ENCODE peak calls at places on chromosomes 12 and 14, in nine cellular contexts. One of them, this sample, is unnamed.

GRCh38 chr12:13097526-13097925 is 5.9 kb downstream of the GSG1 start:
- DNase-seq in HS-5: no peak
- DNase-seq in C1 segment of cervical spinal cord: no peak
- DNase-seq in activated CD4-positive, alpha-beta T cell treated with anti-CD3 and anti-CD28 coated beads for 36 hours: no peak
- DNase-seq in ACHN: peak
- DNase-seq in M059J: no peak
- DNase-seq in stimulated activated CD4-positive, alpha-beta T cell treated with anti-CD3 and anti-CD28 coated beads, Interleukin-1b, Interleukin-23, amount 100 ng/mL, for 24 hours: no peak
- DNase-seq in fibroblast of mammary gland: peak
- DNase-seq in activated T-cell treated with anti-CD3 and anti-CD28 coated beads for 1 hour: no peak
- DNase-seq in this sample: no peak

GRCh38 chr14:22225526-22226133 is 363.4 kb downstream of the DAD1 start:
- DNase-seq in M059J: no peak
- DNase-seq in activated T-cell treated with anti-CD3 and anti-CD28 coated beads for 1 hour: no peak
- DNase-seq in activated CD4-positive, alpha-beta T cell treated with anti-CD3 and anti-CD28 coated beads for 36 hours: no peak
- DNase-seq in HS-5: peak
- DNase-seq in stimulated activated CD4-positive, alpha-beta T cell treated with anti-CD3 and anti-CD28 coated beads, Interleukin-1b, Interleukin-23, amount 100 ng/mL, for 24 hours: no peak
- DNase-seq in fibroblast of mammary gland: no peak
- DNase-seq in C1 segment of cervical spinal cord: no peak
- DNase-seq in ACHN: no peak
- DNase-seq in this sample: peak

GRCh38 chr12:92025462-92026207 is 120.0 kb downstream of the BTG1 start:
- DNase-seq in fibroblast of mammary gland: no peak
- DNase-seq in ACHN: no peak
- DNase-seq in M059J: no peak
- DNase-seq in C1 segment of cervical spinal cord: no peak
- DNase-seq in stimulated activated CD4-positive, alpha-beta T cell treated with anti-CD3 and anti-CD28 coated beads, Interleukin-1b, Interleukin-23, amount 100 ng/mL, for 24 hours: no peak
- DNase-seq in activated CD4-positive, alpha-beta T cell treated with anti-CD3 and anti-CD28 coated beads for 36 hours: no peak
- DNase-seq in activated T-cell treated with anti-CD3 and anti-CD28 coated beads for 1 hour: no peak
- DNase-seq in HS-5: no peak
- DNase-seq in this sample: no peak

GRCh38 chr12:113161415-113162016 is 12.0 kb downstream of the CFAP73 start:
- DNase-seq in activated T-cell treated with anti-CD3 and anti-CD28 coated beads for 1 hour: no peak
- DNase-seq in stimulated activated CD4-positive, alpha-beta T cell treated with anti-CD3 and anti-CD28 coated beads, Interleukin-1b, Interleukin-23, amount 100 ng/mL, for 24 hours: no peak
- DNase-seq in M059J: no peak
- DNase-seq in fibroblast of mammary gland: no peak
- DNase-seq in ACHN: peak
- DNase-seq in activated CD4-positive, alpha-beta T cell treated with anti-CD3 and anti-CD28 coated beads for 36 hours: peak
- DNase-seq in HS-5: no peak
- DNase-seq in C1 segment of cervical spinal cord: no peak
- DNase-seq in this sample: no peak

GRCh38 chr14:69685217-69685616 is 73.8 kb downstream of the SUSD6 start:
- DNase-seq in C1 segment of cervical spinal cord: no peak
- DNase-seq in fibroblast of mammary gland: peak
- DNase-seq in ACHN: peak
- DNase-seq in M059J: peak
- DNase-seq in stimulated activated CD4-positive, alpha-beta T cell treated with anti-CD3 and anti-CD28 coated beads, Interleukin-1b, Interleukin-23, amount 100 ng/mL, for 24 hours: peak
- DNase-seq in activated CD4-positive, alpha-beta T cell treated with anti-CD3 and anti-CD28 coated beads for 36 hours: peak
- DNase-seq in HS-5: no peak
- DNase-seq in activated T-cell treated with anti-CD3 and anti-CD28 coated beads for 1 hour: no peak
- DNase-seq in this sample: no peak

GRCh38 chr14:49427117-49427516 is 159.1 kb downstream of the RPS29 start:
- DNase-seq in HS-5: no peak
- DNase-seq in C1 segment of cervical spinal cord: no peak
- DNase-seq in ACHN: no peak
- DNase-seq in fibroblast of mammary gland: no peak
- DNase-seq in activated CD4-positive, alpha-beta T cell treated with anti-CD3 and anti-CD28 coated beads for 36 hours: no peak
- DNase-seq in activated T-cell treated with anti-CD3 and anti-CD28 coated beads for 1 hour: no peak
- DNase-seq in M059J: no peak
- DNase-seq in stimulated activated CD4-positive, alpha-beta T cell treated with anti-CD3 and anti-CD28 coated beads, Interleukin-1b, Interleukin-23, amount 100 ng/mL, for 24 hours: no peak
- DNase-seq in this sample: no peak

GRCh38 chr14:99221445-99221844 is 50.6 kb downstream of the BCL11B start:
- DNase-seq in ACHN: no peak
- DNase-seq in activated T-cell treated with anti-CD3 and anti-CD28 coated beads for 1 hour: no peak
- DNase-seq in HS-5: no peak
- DNase-seq in C1 segment of cervical spinal cord: no peak
- DNase-seq in stimulated activated CD4-positive, alpha-beta T cell treated with anti-CD3 and anti-CD28 coated beads, Interleukin-1b, Interleukin-23, amount 100 ng/mL, for 24 hours: no peak
- DNase-seq in M059J: no peak
- DNase-seq in activated CD4-positive, alpha-beta T cell treated with anti-CD3 and anti-CD28 coated beads for 36 hours: no peak
- DNase-seq in fibroblast of mammary gland: no peak
- DNase-seq in this sample: no peak

GRCh38 chr14:22466520-22466919 is 122.5 kb downstream of the DAD1 start:
- DNase-seq in HS-5: peak
- DNase-seq in stimulated activated CD4-positive, alpha-beta T cell treated with anti-CD3 and anti-CD28 coated beads, Interleukin-1b, Interleukin-23, amount 100 ng/mL, for 24 hours: no peak
- DNase-seq in activated CD4-positive, alpha-beta T cell treated with anti-CD3 and anti-CD28 coated beads for 36 hours: no peak
- DNase-seq in C1 segment of cervical spinal cord: no peak
- DNase-seq in M059J: peak
- DNase-seq in activated T-cell treated with anti-CD3 and anti-CD28 coated beads for 1 hour: no peak
- DNase-seq in ACHN: no peak
- DNase-seq in fibroblast of mammary gland: peak
- DNase-seq in this sample: peak

GRCh38 chr14:88251650-88252049 is 71.4 kb downstream of the KCNK10 start:
- DNase-seq in stimulated activated CD4-positive, alpha-beta T cell treated with anti-CD3 and anti-CD28 coated beads, Interleukin-1b, Interleukin-23, amount 100 ng/mL, for 24 hours: no peak
- DNase-seq in activated CD4-positive, alpha-beta T cell treated with anti-CD3 and anti-CD28 coated beads for 36 hours: no peak
- DNase-seq in C1 segment of cervical spinal cord: no peak
- DNase-seq in ACHN: no peak
- DNase-seq in M059J: no peak
- DNase-seq in fibroblast of mammary gland: no peak
- DNase-seq in activated T-cell treated with anti-CD3 and anti-CD28 coated beads for 1 hour: no peak
- DNase-seq in HS-5: no peak
- DNase-seq in this sample: no peak

GRCh38 chr14:52918486-52918885 is 32.4 kb downstream of the FERMT2 start:
- DNase-seq in stimulated activated CD4-positive, alpha-beta T cell treated with anti-CD3 and anti-CD28 coated beads, Interleukin-1b, Interleukin-23, amount 100 ng/mL, for 24 hours: no peak
- DNase-seq in M059J: peak
- DNase-seq in activated CD4-positive, alpha-beta T cell treated with anti-CD3 and anti-CD28 coated beads for 36 hours: peak
- DNase-seq in fibroblast of mammary gland: peak
- DNase-seq in ACHN: peak
- DNase-seq in activated T-cell treated with anti-CD3 and anti-CD28 coated beads for 1 hour: no peak
- DNase-seq in C1 segment of cervical spinal cord: no peak
- DNase-seq in HS-5: peak
- DNase-seq in this sample: peak

GRCh38 chr14:75201087-75201486 is 24.7 kb upstream of the TMED10 start:
- DNase-seq in HS-5: no peak
- DNase-seq in stimulated activated CD4-positive, alpha-beta T cell treated with anti-CD3 and anti-CD28 coated beads, Interleukin-1b, Interleukin-23, amount 100 ng/mL, for 24 hours: no peak
- DNase-seq in fibroblast of mammary gland: no peak
- DNase-seq in M059J: no peak
- DNase-seq in C1 segment of cervical spinal cord: no peak
- DNase-seq in ACHN: no peak
- DNase-seq in activated T-cell treated with anti-CD3 and anti-CD28 coated beads for 1 hour: no peak
- DNase-seq in activated CD4-positive, alpha-beta T cell treated with anti-CD3 and anti-CD28 coated beads for 36 hours: no peak
- DNase-seq in this sample: no peak

GRCh38 chr14:54738009-54738408 is 164.6 kb downstream of the GCH1 start:
- DNase-seq in fibroblast of mammary gland: no peak
- DNase-seq in activated CD4-positive, alpha-beta T cell treated with anti-CD3 and anti-CD28 coated beads for 36 hours: no peak
- DNase-seq in stimulated activated CD4-positive, alpha-beta T cell treated with anti-CD3 and anti-CD28 coated beads, Interleukin-1b, Interleukin-23, amount 100 ng/mL, for 24 hours: no peak
- DNase-seq in activated T-cell treated with anti-CD3 and anti-CD28 coated beads for 1 hour: no peak
- DNase-seq in HS-5: no peak
- DNase-seq in M059J: peak
- DNase-seq in C1 segment of cervical spinal cord: peak
- DNase-seq in ACHN: no peak
- DNase-seq in this sample: no peak

GRCh38 chr12:49043241-49043640 is 17.4 kb downstream of the KMT2D start:
- DNase-seq in activated T-cell treated with anti-CD3 and anti-CD28 coated beads for 1 hour: no peak
- DNase-seq in activated CD4-positive, alpha-beta T cell treated with anti-CD3 and anti-CD28 coated beads for 36 hours: no peak
- DNase-seq in HS-5: no peak
- DNase-seq in stimulated activated CD4-positive, alpha-beta T cell treated with anti-CD3 and anti-CD28 coated beads, Interleukin-1b, Interleukin-23, amount 100 ng/mL, for 24 hours: no peak
- DNase-seq in M059J: no peak
- DNase-seq in ACHN: no peak
- DNase-seq in fibroblast of mammary gland: no peak
- DNase-seq in C1 segment of cervical spinal cord: no peak
- DNase-seq in this sample: no peak

GRCh38 chr14:39368261-39368959 is 63.8 kb downstream of the FBXO33 start:
- DNase-seq in ACHN: peak
- DNase-seq in M059J: peak
- DNase-seq in C1 segment of cervical spinal cord: no peak
- DNase-seq in activated CD4-positive, alpha-beta T cell treated with anti-CD3 and anti-CD28 coated beads for 36 hours: peak
- DNase-seq in activated T-cell treated with anti-CD3 and anti-CD28 coated beads for 1 hour: no peak
- DNase-seq in fibroblast of mammary gland: peak
- DNase-seq in HS-5: peak
- DNase-seq in stimulated activated CD4-positive, alpha-beta T cell treated with anti-CD3 and anti-CD28 coated beads, Interleukin-1b, Interleukin-23, amount 100 ng/mL, for 24 hours: no peak
- DNase-seq in this sample: peak

This sample was measured in choroid plexus epithelial cell.